ENCODE peak calls at places on chromosomes 11 and 22, in nine cellular contexts. One of them, this sample, is unnamed.

GRCh38 chr11:5153574-5154431 is 754 bp downstream of the OR52A1 start:
- DNase-seq in HTR-8/SVneo: no peak
- DNase-seq in spleen: no peak
- DNase-seq in NCI-H1105 treated with DMSO at 0.1 percent for 48 hours: no peak
- DNase-seq in iris pigment epithelial cell: no peak
- DNase-seq in tibial nerve: no peak
- DNase-seq in activated CD4-positive, CD25-positive, alpha-beta regulatory T cell: no peak
- DNase-seq in ELR: no peak
- DNase-seq in right atrium auricular region: no peak
- DNase-seq in this sample: no peak

GRCh38 chr11:18209058-18209457 is 27.5 kb downstream of the SAA4 start:
- DNase-seq in HTR-8/SVneo: no peak
- DNase-seq in spleen: no peak
- DNase-seq in NCI-H1105 treated with DMSO at 0.1 percent for 48 hours: no peak
- DNase-seq in iris pigment epithelial cell: no peak
- DNase-seq in tibial nerve: no peak
- DNase-seq in activated CD4-positive, CD25-positive, alpha-beta regulatory T cell: no peak
- DNase-seq in ELR: no peak
- DNase-seq in right atrium auricular region: no peak
- DNase-seq in this sample: no peak

GRCh38 chr11:1834791-1835670 is at the start of gene SYT8:
- DNase-seq in HTR-8/SVneo: no peak
- DNase-seq in spleen: peak
- DNase-seq in NCI-H1105 treated with DMSO at 0.1 percent for 48 hours: no peak
- DNase-seq in iris pigment epithelial cell: no peak
- DNase-seq in tibial nerve: no peak
- DNase-seq in activated CD4-positive, CD25-positive, alpha-beta regulatory T cell: no peak
- DNase-seq in ELR: no peak
- DNase-seq in right atrium auricular region: no peak
- DNase-seq in this sample: no peak

GRCh38 chr11:47187723-47188122 is 1.5 kb upstream of the PACSIN3 start:
- DNase-seq in HTR-8/SVneo: no peak
- DNase-seq in spleen: no peak
- DNase-seq in NCI-H1105 treated with DMSO at 0.1 percent for 48 hours: no peak
- DNase-seq in iris pigment epithelial cell: no peak
- DNase-seq in tibial nerve: no peak
- DNase-seq in activated CD4-positive, CD25-positive, alpha-beta regulatory T cell: no peak
- DNase-seq in ELR: no peak
- DNase-seq in right atrium auricular region: no peak
- DNase-seq in this sample: no peak

GRCh38 chr22:27443315-27443714 is 358.2 kb downstream of the MN1 start:
- DNase-seq in HTR-8/SVneo: no peak
- DNase-seq in spleen: no peak
- DNase-seq in NCI-H1105 treated with DMSO at 0.1 percent for 48 hours: no peak
- DNase-seq in iris pigment epithelial cell: no peak
- DNase-seq in tibial nerve: no peak
- DNase-seq in activated CD4-positive, CD25-positive, alpha-beta regulatory T cell: no peak
- DNase-seq in ELR: no peak
- DNase-seq in right atrium auricular region: no peak
- DNase-seq in this sample: no peak

GRCh38 chr11:68067991-68068390 is 29.2 kb downstream of the TCIRG1 start:
- DNase-seq in HTR-8/SVneo: no peak
- DNase-seq in spleen: no peak
- DNase-seq in NCI-H1105 treated with DMSO at 0.1 percent for 48 hours: no peak
- DNase-seq in iris pigment epithelial cell: no peak
- DNase-seq in tibial nerve: no peak
- DNase-seq in activated CD4-positive, CD25-positive, alpha-beta regulatory T cell: no peak
- DNase-seq in ELR: no peak
- DNase-seq in right atrium auricular region: no peak
- DNase-seq in this sample: no peak

GRCh38 chr22:35318346-35319215 is 18.9 kb downstream of the TOM1 start:
- DNase-seq in HTR-8/SVneo: no peak
- DNase-seq in spleen: peak
- DNase-seq in NCI-H1105 treated with DMSO at 0.1 percent for 48 hours: no peak
- DNase-seq in iris pigment epithelial cell: no peak
- DNase-seq in tibial nerve: no peak
- DNase-seq in activated CD4-positive, CD25-positive, alpha-beta regulatory T cell: no peak
- DNase-seq in ELR: no peak
- DNase-seq in right atrium auricular region: no peak
- DNase-seq in this sample: no peak

GRCh38 chr11:128029219-128029722 is 558.1 kb downstream of the ETS1 start:
- DNase-seq in HTR-8/SVneo: no peak
- DNase-seq in spleen: no peak
- DNase-seq in NCI-H1105 treated with DMSO at 0.1 percent for 48 hours: peak
- DNase-seq in iris pigment epithelial cell: peak
- DNase-seq in tibial nerve: no peak
- DNase-seq in activated CD4-positive, CD25-positive, alpha-beta regulatory T cell: no peak
- DNase-seq in ELR: no peak
- DNase-seq in right atrium auricular region: no peak
- DNase-seq in this sample: no peak

GRCh38 chr11:127454856-127455255 is 454.3 kb upstream of the KIRREL3 start:
- DNase-seq in HTR-8/SVneo: no peak
- DNase-seq in spleen: no peak
- DNase-seq in NCI-H1105 treated with DMSO at 0.1 percent for 48 hours: peak
- DNase-seq in iris pigment epithelial cell: no peak
- DNase-seq in tibial nerve: no peak
- DNase-seq in activated CD4-positive, CD25-positive, alpha-beta regulatory T cell: no peak
- DNase-seq in ELR: no peak
- DNase-seq in right atrium auricular region: no peak
- DNase-seq in this sample: no peak

GRCh38 chr11:71169328-71169727 is 83.0 kb downstream of the SHANK2 start:
- DNase-seq in HTR-8/SVneo: no peak
- DNase-seq in spleen: no peak
- DNase-seq in NCI-H1105 treated with DMSO at 0.1 percent for 48 hours: no peak
- DNase-seq in iris pigment epithelial cell: no peak
- DNase-seq in tibial nerve: no peak
- DNase-seq in activated CD4-positive, CD25-positive, alpha-beta regulatory T cell: no peak
- DNase-seq in ELR: no peak
- DNase-seq in right atrium auricular region: no peak
- DNase-seq in this sample: no peak

GRCh38 chr11:67613313-67613959 is 6.7 kb downstream of the NDUFV1 start:
- DNase-seq in HTR-8/SVneo: no peak
- DNase-seq in spleen: peak
- DNase-seq in NCI-H1105 treated with DMSO at 0.1 percent for 48 hours: no peak
- DNase-seq in iris pigment epithelial cell: no peak
- DNase-seq in tibial nerve: no peak
- DNase-seq in activated CD4-positive, CD25-positive, alpha-beta regulatory T cell: no peak
- DNase-seq in ELR: no peak
- DNase-seq in right atrium auricular region: no peak
- DNase-seq in this sample: no peak

GRCh38 chr11:32893091-32893946 is 708 bp downstream of the QSER1 start:
- DNase-seq in HTR-8/SVneo: peak
- DNase-seq in spleen: peak
- DNase-seq in NCI-H1105 treated with DMSO at 0.1 percent for 48 hours: peak
- DNase-seq in iris pigment epithelial cell: peak
- DNase-seq in tibial nerve: peak
- DNase-seq in activated CD4-positive, CD25-positive, alpha-beta regulatory T cell: peak
- DNase-seq in ELR: peak
- DNase-seq in right atrium auricular region: no peak
- DNase-seq in this sample: peak

GRCh38 chr11:88384678-88385015 is 47.1 kb upstream of the CTSC start:
- DNase-seq in HTR-8/SVneo: no peak
- DNase-seq in spleen: no peak
- DNase-seq in NCI-H1105 treated with DMSO at 0.1 percent for 48 hours: no peak
- DNase-seq in iris pigment epithelial cell: peak
- DNase-seq in tibial nerve: no peak
- DNase-seq in activated CD4-positive, CD25-positive, alpha-beta regulatory T cell: no peak
- DNase-seq in ELR: no peak
- DNase-seq in right atrium auricular region: no peak
- DNase-seq in this sample: no peak

GRCh38 chr11:77473001-77473800 is 693 bp downstream of the PAK1 start:
- DNase-seq in HTR-8/SVneo: peak
- DNase-seq in spleen: peak
- DNase-seq in NCI-H1105 treated with DMSO at 0.1 percent for 48 hours: peak
- DNase-seq in iris pigment epithelial cell: peak
- DNase-seq in tibial nerve: no peak
- DNase-seq in activated CD4-positive, CD25-positive, alpha-beta regulatory T cell: no peak
- DNase-seq in ELR: peak
- DNase-seq in right atrium auricular region: no peak
- DNase-seq in this sample: peak

GRCh38 chr22:23820748-23821211 is 18.0 kb downstream of the DERL3 start:
- DNase-seq in HTR-8/SVneo: no peak
- DNase-seq in spleen: peak
- DNase-seq in NCI-H1105 treated with DMSO at 0.1 percent for 48 hours: no peak
- DNase-seq in iris pigment epithelial cell: no peak
- DNase-seq in tibial nerve: no peak
- DNase-seq in activated CD4-positive, CD25-positive, alpha-beta regulatory T cell: no peak
- DNase-seq in ELR: no peak
- DNase-seq in right atrium auricular region: no peak
- DNase-seq in this sample: no peak

GRCh38 chr22:46128606-46129005 is 21.7 kb upstream of the PPARA start:
- DNase-seq in HTR-8/SVneo: no peak
- DNase-seq in spleen: no peak
- DNase-seq in NCI-H1105 treated with DMSO at 0.1 percent for 48 hours: no peak
- DNase-seq in iris pigment epithelial cell: no peak
- DNase-seq in tibial nerve: no peak
- DNase-seq in activated CD4-positive, CD25-positive, alpha-beta regulatory T cell: no peak
- DNase-seq in ELR: no peak
- DNase-seq in right atrium auricular region: no peak
- DNase-seq in this sample: no peak

GRCh38 chr11:2516276-2517015 is 71.6 kb downstream of the KCNQ1 start:
- DNase-seq in HTR-8/SVneo: no peak
- DNase-seq in spleen: no peak
- DNase-seq in NCI-H1105 treated with DMSO at 0.1 percent for 48 hours: no peak
- DNase-seq in iris pigment epithelial cell: no peak
- DNase-seq in tibial nerve: peak
- DNase-seq in activated CD4-positive, CD25-positive, alpha-beta regulatory T cell: no peak
- DNase-seq in ELR: no peak
- DNase-seq in right atrium auricular region: no peak
- DNase-seq in this sample: peak

GRCh38 chr11:75035911-75036536 is 47.3 kb downstream of the NEU3 start:
- DNase-seq in HTR-8/SVneo: no peak
- DNase-seq in spleen: no peak
- DNase-seq in NCI-H1105 treated with DMSO at 0.1 percent for 48 hours: no peak
- DNase-seq in iris pigment epithelial cell: no peak
- DNase-seq in tibial nerve: no peak
- DNase-seq in activated CD4-positive, CD25-positive, alpha-beta regulatory T cell: no peak
- DNase-seq in ELR: peak
- DNase-seq in right atrium auricular region: no peak
- DNase-seq in this sample: no peak

GRCh38 chr11:125433454-125434121 is 62.5 kb downstream of the FEZ1 start:
- DNase-seq in HTR-8/SVneo: peak
- DNase-seq in spleen: no peak
- DNase-seq in NCI-H1105 treated with DMSO at 0.1 percent for 48 hours: peak
- DNase-seq in iris pigment epithelial cell: peak
- DNase-seq in tibial nerve: no peak
- DNase-seq in activated CD4-positive, CD25-positive, alpha-beta regulatory T cell: no peak
- DNase-seq in ELR: peak
- DNase-seq in right atrium auricular region: no peak
- DNase-seq in this sample: no peak

GRCh38 chr11:130908770-130909625 is 7.3 kb downstream of the SNX19 start:
- DNase-seq in HTR-8/SVneo: no peak
- DNase-seq in spleen: no peak
- DNase-seq in NCI-H1105 treated with DMSO at 0.1 percent for 48 hours: no peak
- DNase-seq in iris pigment epithelial cell: peak
- DNase-seq in tibial nerve: no peak
- DNase-seq in activated CD4-positive, CD25-positive, alpha-beta regulatory T cell: no peak
- DNase-seq in ELR: peak
- DNase-seq in right atrium auricular region: no peak
- DNase-seq in this sample: no peak

GRCh38 chr22:19853058-19853878 is 1.4 kb downstream of the GNB1L start:
- DNase-seq in HTR-8/SVneo: no peak
- DNase-seq in spleen: no peak
- DNase-seq in NCI-H1105 treated with DMSO at 0.1 percent for 48 hours: no peak
- DNase-seq in iris pigment epithelial cell: no peak
- DNase-seq in tibial nerve: no peak
- DNase-seq in activated CD4-positive, CD25-positive, alpha-beta regulatory T cell: no peak
- DNase-seq in ELR: no peak
- DNase-seq in right atrium auricular region: peak
- DNase-seq in this sample: no peak

GRCh38 chr11:83310718-83311117 is 24.6 kb upstream of the CCDC90B start:
- DNase-seq in HTR-8/SVneo: no peak
- DNase-seq in spleen: no peak
- DNase-seq in NCI-H1105 treated with DMSO at 0.1 percent for 48 hours: no peak
- DNase-seq in iris pigment epithelial cell: no peak
- DNase-seq in tibial nerve: no peak
- DNase-seq in activated CD4-positive, CD25-positive, alpha-beta regulatory T cell: no peak
- DNase-seq in ELR: no peak
- DNase-seq in right atrium auricular region: no peak
- DNase-seq in this sample: no peak

GRCh38 chr11:110948112-110948511 is 235.9 kb upstream of the ARHGAP20 start:
- DNase-seq in HTR-8/SVneo: no peak
- DNase-seq in spleen: no peak
- DNase-seq in NCI-H1105 treated with DMSO at 0.1 percent for 48 hours: no peak
- DNase-seq in iris pigment epithelial cell: peak
- DNase-seq in tibial nerve: no peak
- DNase-seq in activated CD4-positive, CD25-positive, alpha-beta regulatory T cell: no peak
- DNase-seq in ELR: no peak
- DNase-seq in right atrium auricular region: no peak
- DNase-seq in this sample: no peak

GRCh38 chr11:119571311-119571710 is 148.3 kb upstream of the THY1 start:
- DNase-seq in HTR-8/SVneo: no peak
- DNase-seq in spleen: no peak
- DNase-seq in NCI-H1105 treated with DMSO at 0.1 percent for 48 hours: no peak
- DNase-seq in iris pigment epithelial cell: no peak
- DNase-seq in tibial nerve: no peak
- DNase-seq in activated CD4-positive, CD25-positive, alpha-beta regulatory T cell: no peak
- DNase-seq in ELR: no peak
- DNase-seq in right atrium auricular region: no peak
- DNase-seq in this sample: no peak

GRCh38 chr11:19670030-19670761 is 42.4 kb upstream of the NAV2 start:
- DNase-seq in HTR-8/SVneo: no peak
- DNase-seq in spleen: no peak
- DNase-seq in NCI-H1105 treated with DMSO at 0.1 percent for 48 hours: no peak
- DNase-seq in iris pigment epithelial cell: no peak
- DNase-seq in tibial nerve: no peak
- DNase-seq in activated CD4-positive, CD25-positive, alpha-beta regulatory T cell: no peak
- DNase-seq in ELR: peak
- DNase-seq in right atrium auricular region: no peak
- DNase-seq in this sample: no peak

GRCh38 chr22:38446018-38446601 is 8.9 kb downstream of the KCNJ4 start:
- DNase-seq in HTR-8/SVneo: no peak
- DNase-seq in spleen: no peak
- DNase-seq in NCI-H1105 treated with DMSO at 0.1 percent for 48 hours: no peak
- DNase-seq in iris pigment epithelial cell: no peak
- DNase-seq in tibial nerve: no peak
- DNase-seq in activated CD4-positive, CD25-positive, alpha-beta regulatory T cell: no peak
- DNase-seq in ELR: no peak
- DNase-seq in right atrium auricular region: no peak
- DNase-seq in this sample: no peak

GRCh38 chr11:12449961-12450715 is 72.8 kb downstream of the PARVA start:
- DNase-seq in HTR-8/SVneo: no peak
- DNase-seq in spleen: no peak
- DNase-seq in NCI-H1105 treated with DMSO at 0.1 percent for 48 hours: no peak
- DNase-seq in iris pigment epithelial cell: peak
- DNase-seq in tibial nerve: no peak
- DNase-seq in activated CD4-positive, CD25-positive, alpha-beta regulatory T cell: no peak
- DNase-seq in ELR: peak
- DNase-seq in right atrium auricular region: no peak
- DNase-seq in this sample: no peak

GRCh38 chr11:12195773-12196172 is 85.4 kb downstream of the MICAL2 start:
- DNase-seq in HTR-8/SVneo: no peak
- DNase-seq in spleen: no peak
- DNase-seq in NCI-H1105 treated with DMSO at 0.1 percent for 48 hours: no peak
- DNase-seq in iris pigment epithelial cell: no peak
- DNase-seq in tibial nerve: no peak
- DNase-seq in activated CD4-positive, CD25-positive, alpha-beta regulatory T cell: no peak
- DNase-seq in ELR: no peak
- DNase-seq in right atrium auricular region: no peak
- DNase-seq in this sample: no peak

GRCh38 chr11:119316017-119316728 is 757 bp downstream of the MCAM start:
- DNase-seq in HTR-8/SVneo: no peak
- DNase-seq in spleen: no peak
- DNase-seq in NCI-H1105 treated with DMSO at 0.1 percent for 48 hours: peak
- DNase-seq in iris pigment epithelial cell: no peak
- DNase-seq in tibial nerve: no peak
- DNase-seq in activated CD4-positive, CD25-positive, alpha-beta regulatory T cell: no peak
- DNase-seq in ELR: peak
- DNase-seq in right atrium auricular region: no peak
- DNase-seq in this sample: peak

GRCh38 chr11:112881461-112881860 is 79.8 kb upstream of the NCAM1 start:
- DNase-seq in HTR-8/SVneo: peak
- DNase-seq in spleen: no peak
- DNase-seq in NCI-H1105 treated with DMSO at 0.1 percent for 48 hours: no peak
- DNase-seq in iris pigment epithelial cell: peak
- DNase-seq in tibial nerve: no peak
- DNase-seq in activated CD4-positive, CD25-positive, alpha-beta regulatory T cell: no peak
- DNase-seq in ELR: peak
- DNase-seq in right atrium auricular region: peak
- DNase-seq in this sample: peak

GRCh38 chr22:38348751-38349496 is 31.7 kb upstream of the CSNK1E start:
- DNase-seq in HTR-8/SVneo: no peak
- DNase-seq in spleen: peak
- DNase-seq in NCI-H1105 treated with DMSO at 0.1 percent for 48 hours: no peak
- DNase-seq in iris pigment epithelial cell: no peak
- DNase-seq in tibial nerve: peak
- DNase-seq in activated CD4-positive, CD25-positive, alpha-beta regulatory T cell: no peak
- DNase-seq in ELR: no peak
- DNase-seq in right atrium auricular region: peak
- DNase-seq in this sample: peak

This sample was measured in uterus.